ENCODE peak calls at places on chromosome 1, in nine cellular contexts. H is lower leg skin, Q is tibial nerve, S is stomach, R is right lobe of liver, F is testis, D is H54, X is K562, P is adrenal gland. L is an unnamed sample.

GRCh38 chr1:22107126-22107525 is 35.8 kb downstream of the WNT4 start:
- DNase-seq in S (no peak), P (no peak), R (no peak), X (no peak), D (no peak), Q (no peak), F (no peak), H (no peak), L (no peak)

GRCh38 chr1:191343816-191344215 is 814.4 kb upstream of the RGS18 start:
- DNase-seq in D (peak), P (no peak), H (no peak), S (no peak), Q (no peak), X (no peak), F (no peak), R (no peak), L (no peak)

GRCh38 chr1:3323791-3324703 is 130.4 kb upstream of the ARHGEF16 start:
- DNase-seq in Q (no peak), F (no peak), X (no peak), D (no peak), P (no peak), H (no peak), S (no peak), R (no peak), L (no peak)

GRCh38 chr1:218521414-218522169 is 176.5 kb downstream of the TGFB2 start:
- DNase-seq in Q (peak), F (peak), D (no peak), P (peak), S (peak), R (peak), H (peak), X (peak), L (peak)

GRCh38 chr1:109368464-109368863 is 29.3 kb downstream of the SORT1 start:
- DNase-seq in X (no peak), S (no peak), F (no peak), P (no peak), R (no peak), D (no peak), Q (no peak), H (no peak), L (no peak)

GRCh38 chr1:104706631-104707147 is 957.0 kb downstream of the AMY1C start:
- DNase-seq in X (no peak), Q (no peak), R (no peak), F (peak), S (no peak), H (no peak), D (peak), P (no peak), L (no peak)

GRCh38 chr1:116115476-116115875 is 4.3 kb downstream of the MAB21L3 start:
- DNase-seq in F (no peak), S (no peak), Q (no peak), D (no peak), X (no peak), H (no peak), P (no peak), R (no peak), L (no peak)

GRCh38 chr1:163035791-163036249 is 33.3 kb upstream of the RGS4 start:
- DNase-seq in P (no peak), X (no peak), H (no peak), R (no peak), S (no peak), Q (no peak), D (peak), F (no peak), L (no peak)

GRCh38 chr1:220300442-220301121 is 28.3 kb upstream of the RAB3GAP2 start:
- DNase-seq in H (peak), R (peak), P (peak), X (peak), F (peak), S (peak), Q (peak), D (peak), L (peak)

DNA sequence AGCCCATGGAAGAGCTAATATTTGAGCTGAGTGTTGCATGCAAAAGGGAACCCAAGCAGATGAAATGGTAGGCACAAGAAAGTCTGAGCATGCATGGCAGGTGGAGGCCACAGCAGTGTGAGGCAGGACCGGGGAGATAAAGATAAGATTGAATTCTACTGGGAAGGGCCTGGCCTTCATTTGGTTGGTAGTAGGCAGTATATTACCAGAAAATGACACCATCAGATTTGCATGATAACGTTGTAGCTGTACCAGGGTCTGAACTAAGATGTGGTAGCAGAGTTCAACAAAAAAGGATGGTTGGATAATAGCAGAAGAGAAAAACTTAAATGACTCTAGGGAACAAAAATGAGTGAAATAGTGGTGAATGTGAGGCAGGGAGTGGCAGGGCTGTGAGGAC is 75.6 kb upstream of the DNAJC6 start:
- DNase-seq in Q (no peak), D (no peak), X (no peak), P (no peak), R (no peak), S (no peak), F (no peak), H (no peak), L (no peak)
- TF ChIP-seq POLR2A in Q (no peak), D (no peak), X (no peak), P (no peak), R (no peak), S (no peak), F (no peak), H (no peak), L (no peak)

GRCh38 chr1:40432644-40433385 is 17.5 kb upstream of the ZFP69B start:
- DNase-seq in P (no peak), R (no peak), S (no peak), H (no peak), X (no peak), F (no peak), Q (no peak), D (no peak), L (no peak)

GRCh38 chr1:40435876-40436275 is 14.4 kb upstream of the ZFP69B start:
- DNase-seq in X (no peak), R (no peak), F (no peak), Q (no peak), S (no peak), H (no peak), D (no peak), P (no peak), L (no peak)

GRCh38 chr1:40435471-40435870 is 14.8 kb upstream of the ZFP69B start:
- DNase-seq in D (no peak), X (no peak), H (no peak), Q (no peak), R (no peak), S (no peak), P (no peak), F (no peak), L (no peak)

DNA sequence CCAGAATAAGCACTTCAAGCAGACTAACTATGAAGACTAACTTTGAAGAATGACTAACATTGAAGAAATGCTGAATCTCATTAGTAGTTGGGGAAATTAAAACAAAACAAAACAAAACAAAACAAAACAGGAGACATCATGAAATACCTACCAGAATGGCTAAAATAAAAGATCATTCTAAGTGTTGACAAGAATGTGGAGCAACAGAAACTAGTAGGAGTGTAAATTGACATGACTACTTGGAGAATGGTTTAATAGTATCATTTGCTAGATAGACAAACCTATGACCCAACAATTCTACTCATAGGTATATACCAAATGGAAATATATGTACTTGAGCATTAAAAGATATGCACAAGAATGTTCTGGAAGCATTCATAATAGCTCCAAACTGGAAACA is 18.9 kb upstream of the ZFP69B start:
- DNase-seq in D (no peak), R (no peak), F (no peak), H (no peak), P (no peak), S (no peak), Q (no peak), X (no peak), L (no peak)
- TF ChIP-seq POLR2A in D (no peak), R (no peak), F (no peak), H (no peak), P (no peak), S (no peak), Q (no peak), X (no peak), L (no peak)

GRCh38 chr1:155050560-155051341 is at the start of gene ADAM15:
- DNase-seq in P (peak), R (peak), S (peak), Q (peak), X (peak), D (peak), H (peak), F (peak), L (peak)
- TF ChIP-seq POLR2A in P (no peak), R (peak), S (no peak), Q (peak), X (peak), D (peak), H (no peak), F (no peak), L (no peak)

GRCh38 chr1:154220071-154220969 is at the start of gene UBAP2L:
- DNase-seq in X (peak), Q (peak), D (peak), P (peak), H (peak), S (peak), R (peak), F (peak), L (peak)
- TF ChIP-seq POLR2A in X (peak), Q (peak), D (peak), P (peak), H (no peak), S (no peak), R (peak), F (peak), L (peak)

GRCh38 chr1:15684042-15684461 is at the start of gene PLEKHM2:
- DNase-seq in X (peak), Q (no peak), F (no peak), P (peak), H (no peak), D (no peak), S (peak), R (peak), L (peak)
- TF ChIP-seq POLR2A in X (peak), Q (peak), F (no peak), P (peak), H (no peak), D (peak), S (no peak), R (peak), L (peak)

DNA sequence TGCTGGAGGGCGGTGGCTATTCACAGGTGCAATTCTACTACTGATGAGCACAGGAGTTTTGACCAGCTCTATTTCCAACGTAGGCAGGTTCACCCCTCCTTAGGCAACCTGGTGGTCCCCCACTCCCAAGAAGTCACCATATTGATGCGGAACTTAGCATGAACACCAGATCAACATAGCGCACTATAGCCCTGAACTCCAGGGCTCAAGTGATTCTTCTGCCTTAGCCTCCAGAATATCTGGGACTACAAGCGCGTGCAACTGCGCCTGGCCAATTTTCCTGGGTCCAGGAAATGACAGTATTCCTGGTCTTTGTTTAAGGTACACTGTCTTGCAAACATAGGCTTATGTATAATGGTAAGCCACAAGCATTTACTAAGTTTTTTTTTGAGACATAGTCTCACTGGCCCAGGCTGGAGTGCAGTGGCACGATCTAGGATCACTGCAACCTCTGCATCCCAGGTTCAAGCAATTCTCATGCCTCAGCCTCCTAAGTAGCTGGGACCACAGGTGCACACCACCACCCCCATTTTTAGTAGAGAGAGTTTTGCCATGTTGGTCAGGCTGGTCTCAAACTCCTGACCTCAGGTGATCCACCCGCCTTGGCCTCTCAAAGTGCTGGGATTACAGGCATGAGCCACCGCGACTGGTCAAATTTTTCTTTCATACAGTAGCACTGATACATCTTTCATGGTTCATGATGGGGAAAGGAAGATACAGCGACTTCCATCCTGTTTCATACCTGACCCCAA is 12.6 kb downstream of the MCL1 start:
- DNase-seq in Q (no peak), X (no peak), D (no peak), H (no peak), P (no peak), F (no peak), R (no peak), S (no peak), L (no peak)
- TF ChIP-seq POLR2A in Q (no peak), X (peak), D (no peak), H (no peak), P (no peak), F (no peak), R (no peak), S (no peak), L (no peak)

DNA sequence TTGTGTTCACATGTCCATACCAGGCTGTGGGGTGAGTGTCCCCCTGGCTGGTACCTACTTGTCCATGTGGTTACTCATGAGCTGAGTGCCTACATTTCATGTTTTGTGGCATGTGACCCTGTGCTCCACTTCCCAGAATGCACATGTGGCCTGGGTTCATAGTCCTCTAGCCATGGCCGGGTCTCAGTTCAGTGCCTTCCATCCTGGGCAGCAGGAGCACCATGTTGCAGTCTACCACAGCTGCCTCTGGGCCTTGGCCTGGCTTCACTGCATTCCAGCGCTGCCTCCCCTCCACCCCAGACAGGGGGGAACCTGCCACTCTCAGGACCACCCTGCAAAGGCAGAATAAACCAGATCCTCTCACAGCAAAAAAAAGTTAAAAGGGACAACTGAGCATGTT is 5.5 kb downstream of the CEPT1 start:
- DNase-seq in S (no peak), D (no peak), P (no peak), Q (no peak), R (peak), H (no peak), F (no peak), X (no peak), L (no peak)
- TF ChIP-seq POLR2A in S (no peak), D (no peak), P (no peak), Q (no peak), R (no peak), H (no peak), F (no peak), X (no peak), L (no peak)

GRCh38 chr1:112703706-112704105 is 3.2 kb downstream of the RHOC start:
- DNase-seq in R (no peak), P (peak), S (no peak), X (no peak), D (no peak), Q (no peak), H (no peak), F (no peak), L (no peak)

GRCh38 chr1:112704511-112704907 is 2.4 kb downstream of the RHOC start:
- DNase-seq in F (no peak), Q (no peak), H (no peak), R (no peak), P (peak), D (no peak), S (no peak), X (no peak), L (no peak)

GRCh38 chr1:112706505-112707216 is at the start of gene RHOC:
- DNase-seq in Q (no peak), P (peak), R (peak), S (peak), F (peak), X (peak), D (peak), H (no peak), L (peak)

GRCh38 chr1:112707217-112708001 is 482 bp upstream of the RHOC start:
- DNase-seq in D (peak), R (peak), Q (peak), P (peak), X (peak), H (peak), S (peak), F (peak), L (peak)

DNA sequence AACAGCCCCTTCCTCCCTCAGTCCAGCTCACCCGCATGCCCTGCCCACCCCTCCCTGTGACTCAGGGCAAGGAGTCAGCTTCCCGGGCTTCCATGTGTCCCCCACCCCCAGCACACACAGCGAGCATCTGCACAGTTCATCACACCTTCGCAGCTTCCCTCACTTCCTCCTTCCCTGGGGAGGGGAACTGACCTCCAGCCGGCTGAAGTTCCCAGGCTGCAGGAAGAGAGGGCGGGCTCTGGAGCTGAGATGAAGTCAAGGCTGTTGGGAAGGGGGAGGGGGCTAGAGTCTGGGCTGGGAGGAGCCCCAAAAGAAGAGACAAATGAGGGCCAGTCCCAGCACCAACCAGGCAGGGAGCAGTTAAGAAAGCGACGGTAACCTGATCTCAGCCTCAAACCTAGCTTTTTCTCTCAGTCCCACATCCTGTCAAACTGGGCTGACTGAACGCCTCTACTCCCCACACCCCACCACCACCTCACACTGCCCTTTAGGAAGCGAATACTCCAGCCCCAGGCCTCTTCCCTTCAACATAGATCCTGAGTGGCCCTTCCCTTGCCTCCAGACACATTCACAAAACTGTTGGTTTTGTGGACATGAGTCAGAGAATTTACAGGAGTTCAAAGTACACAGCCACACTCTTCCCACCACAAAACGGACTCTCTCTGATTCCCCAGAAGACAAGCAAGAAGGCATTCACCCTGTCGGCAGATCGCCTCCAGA is 1.9 kb downstream of the RHOC start:
- DNase-seq in X (peak), R (peak), F (peak), H (peak), P (peak), D (peak), Q (peak), S (peak), L (peak)
- TF ChIP-seq POLR2A in X (peak), R (peak), F (peak), H (no peak), P (peak), D (peak), Q (peak), S (peak), L (peak)

L was measured in uterus.